ENCODE peak calls at places on chromosomes 6 and 20, in nine cellular contexts. One of them, this sample, is unnamed. For H3K36me3, the result is how much of the 10 kb centered on the place peaks cover.

GRCh38 chr6:10658910-10659696 is 35.3 kb downstream of the C6orf52 start:
- DNase-seq in ovary: no peak
- DNase-seq in uterus: no peak
- DNase-seq in left ventricle myocardium inferior: no peak
- DNase-seq in ascending aorta: no peak
- DNase-seq in IMR-90: no peak
- DNase-seq in pancreas: no peak
- DNase-seq in fibroblast of lung: no peak
- DNase-seq in brain microvascular endothelial cell: no peak
- DNase-seq in this sample: no peak

GRCh38 chr6:105326838-105327745 is 75.8 kb downstream of the PREP start:
- DNase-seq in ovary: no peak
- DNase-seq in uterus: no peak
- DNase-seq in left ventricle myocardium inferior: no peak
- DNase-seq in ascending aorta: no peak
- DNase-seq in IMR-90: peak
- DNase-seq in pancreas: no peak
- DNase-seq in fibroblast of lung: peak
- DNase-seq in brain microvascular endothelial cell: peak
- DNase-seq in this sample: peak

GRCh38 chr6:141552463-141552862 is 580.3 kb upstream of the GJE1 start:
- DNase-seq in ovary: no peak
- DNase-seq in uterus: no peak
- DNase-seq in left ventricle myocardium inferior: no peak
- DNase-seq in ascending aorta: no peak
- DNase-seq in IMR-90: peak
- DNase-seq in pancreas: no peak
- DNase-seq in fibroblast of lung: peak
- DNase-seq in brain microvascular endothelial cell: peak
- DNase-seq in this sample: no peak

GRCh38 chr6:170101281-170102035 is 189.4 kb downstream of the DLL1 start:
- DNase-seq in ovary: peak
- DNase-seq in uterus: no peak
- DNase-seq in left ventricle myocardium inferior: no peak
- DNase-seq in ascending aorta: peak
- DNase-seq in IMR-90: no peak
- DNase-seq in pancreas: peak
- DNase-seq in fibroblast of lung: no peak
- DNase-seq in brain microvascular endothelial cell: no peak
- DNase-seq in this sample: no peak

GRCh38 chr6:93416575-93417420 is 2.6 kb downstream of the EPHA7 start:
- DNase-seq in ovary: peak
- DNase-seq in uterus: no peak
- DNase-seq in left ventricle myocardium inferior: peak
- DNase-seq in ascending aorta: peak
- DNase-seq in IMR-90: no peak
- DNase-seq in pancreas: peak
- DNase-seq in fibroblast of lung: peak
- DNase-seq in brain microvascular endothelial cell: no peak
- DNase-seq in this sample: peak

GRCh38 chr6:157133856-157134255 is 189.5 kb downstream of the TMEM242 start:
- DNase-seq in ovary: no peak
- DNase-seq in uterus: no peak
- DNase-seq in left ventricle myocardium inferior: no peak
- DNase-seq in ascending aorta: no peak
- DNase-seq in IMR-90: peak
- DNase-seq in pancreas: no peak
- DNase-seq in fibroblast of lung: no peak
- DNase-seq in brain microvascular endothelial cell: no peak
- DNase-seq in this sample: no peak

GRCh38 chr20:46981184-46981583 is 86.5 kb downstream of the EYA2 start:
- DNase-seq in ovary: no peak
- DNase-seq in uterus: no peak
- DNase-seq in left ventricle myocardium inferior: no peak
- DNase-seq in ascending aorta: no peak
- DNase-seq in IMR-90: no peak
- DNase-seq in pancreas: no peak
- DNase-seq in fibroblast of lung: no peak
- DNase-seq in brain microvascular endothelial cell: no peak
- DNase-seq in this sample: no peak

GRCh38 chr6:36095497-36096391 is 34.6 kb upstream of the MAPK13 start:
- DNase-seq in ovary: no peak
- DNase-seq in uterus: no peak
- DNase-seq in left ventricle myocardium inferior: no peak
- DNase-seq in ascending aorta: no peak
- DNase-seq in IMR-90: no peak
- DNase-seq in pancreas: no peak
- DNase-seq in fibroblast of lung: no peak
- DNase-seq in brain microvascular endothelial cell: no peak
- DNase-seq in this sample: no peak

GRCh38 chr6:26468829-26469228 is 11.1 kb downstream of the BTN2A1 start:
- DNase-seq in ovary: no peak
- DNase-seq in uterus: no peak
- DNase-seq in left ventricle myocardium inferior: no peak
- DNase-seq in ascending aorta: no peak
- DNase-seq in IMR-90: no peak
- DNase-seq in pancreas: no peak
- DNase-seq in fibroblast of lung: no peak
- DNase-seq in brain microvascular endothelial cell: no peak
- DNase-seq in this sample: no peak

GRCh38 chr20:31842471-31843157 is 2.8 kb downstream of the FOXS1 start:
- DNase-seq in ovary: peak
- DNase-seq in uterus: peak
- DNase-seq in left ventricle myocardium inferior: peak
- DNase-seq in ascending aorta: peak
- DNase-seq in IMR-90: peak
- DNase-seq in pancreas: peak
- DNase-seq in fibroblast of lung: peak
- DNase-seq in brain microvascular endothelial cell: peak
- DNase-seq in this sample: peak

GRCh38 chr6:147299035-147299434 is 94.8 kb downstream of the STXBP5 start:
- DNase-seq in ovary: no peak
- DNase-seq in uterus: no peak
- DNase-seq in left ventricle myocardium inferior: no peak
- DNase-seq in ascending aorta: no peak
- DNase-seq in IMR-90: no peak
- DNase-seq in pancreas: no peak
- DNase-seq in fibroblast of lung: no peak
- DNase-seq in brain microvascular endothelial cell: no peak
- DNase-seq in this sample: no peak

GRCh38 chr6:147298461-147298860 is 94.2 kb downstream of the STXBP5 start:
- DNase-seq in ovary: no peak
- DNase-seq in uterus: no peak
- DNase-seq in left ventricle myocardium inferior: no peak
- DNase-seq in ascending aorta: no peak
- DNase-seq in IMR-90: no peak
- DNase-seq in pancreas: no peak
- DNase-seq in fibroblast of lung: no peak
- DNase-seq in brain microvascular endothelial cell: no peak
- DNase-seq in this sample: no peak

GRCh38 chr6:147297124-147297523 is 92.9 kb downstream of the STXBP5 start:
- DNase-seq in ovary: no peak
- DNase-seq in uterus: no peak
- DNase-seq in left ventricle myocardium inferior: no peak
- DNase-seq in ascending aorta: no peak
- DNase-seq in IMR-90: no peak
- DNase-seq in pancreas: no peak
- DNase-seq in fibroblast of lung: no peak
- DNase-seq in brain microvascular endothelial cell: no peak
- DNase-seq in this sample: no peak

GRCh38 chr6:147301070-147301469 is 96.9 kb downstream of the STXBP5 start:
- DNase-seq in ovary: no peak
- DNase-seq in uterus: no peak
- DNase-seq in left ventricle myocardium inferior: no peak
- DNase-seq in ascending aorta: no peak
- DNase-seq in IMR-90: no peak
- DNase-seq in pancreas: no peak
- DNase-seq in fibroblast of lung: no peak
- DNase-seq in brain microvascular endothelial cell: no peak
- DNase-seq in this sample: no peak

DNA sequence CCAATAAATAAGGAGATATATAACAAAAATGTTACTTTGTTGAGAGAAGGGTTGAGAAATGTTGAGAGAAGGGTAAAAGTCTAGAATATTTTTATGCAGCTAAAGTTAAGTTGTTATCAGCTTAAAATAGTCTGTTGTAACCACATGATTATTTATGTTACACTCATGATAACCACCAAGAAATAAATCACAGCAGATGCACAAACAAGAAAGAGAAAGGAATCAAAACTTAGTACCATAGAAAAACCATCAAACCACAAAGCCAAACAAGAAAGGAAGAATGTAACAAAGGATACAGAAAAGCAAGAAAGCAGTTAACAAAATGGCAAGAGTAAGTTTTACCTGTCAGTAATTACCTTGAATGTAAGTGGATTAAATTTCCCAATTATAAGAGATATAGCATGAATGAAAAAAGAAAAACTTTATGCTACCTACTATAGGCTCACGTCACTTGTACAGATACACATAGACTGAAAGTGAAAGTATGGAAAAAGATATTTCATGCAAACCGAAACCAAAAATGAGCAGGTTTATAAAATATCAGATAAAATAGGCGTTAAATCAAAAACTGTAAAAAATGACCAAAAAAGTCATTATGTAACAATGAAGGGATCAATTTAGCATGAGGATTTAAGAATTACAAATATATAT is 93.6 kb downstream of the STXBP5 start:
- DNase-seq in ovary: no peak
- DNase-seq in uterus: no peak
- DNase-seq in left ventricle myocardium inferior: no peak
- DNase-seq in ascending aorta: no peak
- DNase-seq in IMR-90: peak
- DNase-seq in pancreas: no peak
- DNase-seq in fibroblast of lung: peak
- DNase-seq in brain microvascular endothelial cell: no peak
- DNase-seq in this sample: no peak
- H3K36me3 ChIP-seq in ovary: under half
- H3K36me3 ChIP-seq in uterus: under half
- H3K36me3 ChIP-seq in left ventricle myocardium inferior: under half
- H3K36me3 ChIP-seq in ascending aorta: under half
- H3K36me3 ChIP-seq in IMR-90: under half
- H3K36me3 ChIP-seq in pancreas: under half
- H3K36me3 ChIP-seq in fibroblast of lung: under half
- H3K36me3 ChIP-seq in brain microvascular endothelial cell: under half
- H3K36me3 ChIP-seq in this sample: under half

GRCh38 chr6:160121558-160121957 is at the start of gene SLC22A1:
- DNase-seq in ovary: no peak
- DNase-seq in uterus: no peak
- DNase-seq in left ventricle myocardium inferior: no peak
- DNase-seq in ascending aorta: no peak
- DNase-seq in IMR-90: no peak
- DNase-seq in pancreas: no peak
- DNase-seq in fibroblast of lung: no peak
- DNase-seq in brain microvascular endothelial cell: no peak
- DNase-seq in this sample: no peak
- H3K4me3 ChIP-seq in ovary: no peak
- H3K4me3 ChIP-seq in uterus: no peak
- H3K4me3 ChIP-seq in left ventricle myocardium inferior: no peak
- H3K4me3 ChIP-seq in ascending aorta: no peak
- H3K4me3 ChIP-seq in IMR-90: no peak
- H3K4me3 ChIP-seq in pancreas: no peak
- H3K4me3 ChIP-seq in fibroblast of lung: no peak
- H3K4me3 ChIP-seq in brain microvascular endothelial cell: no peak
- H3K4me3 ChIP-seq in this sample: no peak

DNA sequence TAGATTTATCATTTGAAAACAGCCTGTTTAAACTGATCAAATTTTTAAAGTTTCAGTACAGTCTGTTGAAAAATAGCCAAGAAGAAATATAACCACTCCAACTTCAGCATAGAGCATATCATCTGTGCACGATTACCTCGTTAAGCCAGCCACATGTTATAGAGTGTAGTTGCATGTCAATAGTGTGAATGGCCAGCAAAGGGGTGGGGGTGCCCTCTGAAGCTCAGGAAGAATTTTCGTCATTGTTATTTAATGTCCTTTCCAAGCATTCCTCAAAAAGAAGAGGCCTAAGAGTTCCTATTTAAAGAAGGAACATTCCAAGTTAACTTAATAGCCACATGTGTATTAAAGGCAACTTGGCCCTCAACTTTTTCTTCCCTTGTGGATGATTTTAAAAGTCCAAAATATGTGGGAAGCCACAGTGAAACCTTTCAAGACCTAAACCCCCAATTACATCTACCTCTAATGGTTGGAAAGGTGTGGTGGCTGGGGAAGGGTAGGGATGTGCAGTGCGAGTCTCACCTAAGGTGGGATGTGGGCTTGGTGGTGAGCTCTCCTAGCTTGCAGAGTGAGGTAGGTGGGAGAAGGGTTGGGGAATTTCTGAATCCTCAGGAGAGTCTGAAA is 1.8 kb upstream of the CCN2 start:
- DNase-seq in ovary: no peak
- DNase-seq in uterus: no peak
- DNase-seq in left ventricle myocardium inferior: no peak
- DNase-seq in ascending aorta: no peak
- DNase-seq in IMR-90: no peak
- DNase-seq in pancreas: no peak
- DNase-seq in fibroblast of lung: no peak
- DNase-seq in brain microvascular endothelial cell: no peak
- DNase-seq in this sample: no peak
- H3K27ac ChIP-seq in ovary: no peak
- H3K27ac ChIP-seq in uterus: peak
- H3K27ac ChIP-seq in left ventricle myocardium inferior: no peak
- H3K27ac ChIP-seq in ascending aorta: peak
- H3K27ac ChIP-seq in IMR-90: peak
- H3K27ac ChIP-seq in pancreas: no peak
- H3K27ac ChIP-seq in fibroblast of lung: no peak
- H3K27ac ChIP-seq in brain microvascular endothelial cell: peak
- H3K27ac ChIP-seq in this sample: no peak

GRCh38 chr6:33279257-33279695 is 2.4 kb downstream of the B3GALT4 start:
- DNase-seq in ovary: no peak
- DNase-seq in uterus: no peak
- DNase-seq in left ventricle myocardium inferior: no peak
- DNase-seq in ascending aorta: no peak
- DNase-seq in IMR-90: no peak
- DNase-seq in pancreas: peak
- DNase-seq in fibroblast of lung: no peak
- DNase-seq in brain microvascular endothelial cell: no peak
- DNase-seq in this sample: no peak

GRCh38 chr6:33277663-33278391 is 904 bp downstream of the B3GALT4 start:
- DNase-seq in ovary: no peak
- DNase-seq in uterus: no peak
- DNase-seq in left ventricle myocardium inferior: no peak
- DNase-seq in ascending aorta: no peak
- DNase-seq in IMR-90: no peak
- DNase-seq in pancreas: peak
- DNase-seq in fibroblast of lung: peak
- DNase-seq in brain microvascular endothelial cell: no peak
- DNase-seq in this sample: no peak

GRCh38 chr6:33279971-33280511 is 3.1 kb downstream of the B3GALT4 start:
- DNase-seq in ovary: no peak
- DNase-seq in uterus: no peak
- DNase-seq in left ventricle myocardium inferior: no peak
- DNase-seq in ascending aorta: no peak
- DNase-seq in IMR-90: peak
- DNase-seq in pancreas: no peak
- DNase-seq in fibroblast of lung: peak
- DNase-seq in brain microvascular endothelial cell: peak
- DNase-seq in this sample: no peak

GRCh38 chr6:33278392-33278741 is 1.4 kb downstream of the B3GALT4 start:
- DNase-seq in ovary: no peak
- DNase-seq in uterus: no peak
- DNase-seq in left ventricle myocardium inferior: no peak
- DNase-seq in ascending aorta: no peak
- DNase-seq in IMR-90: no peak
- DNase-seq in pancreas: no peak
- DNase-seq in fibroblast of lung: no peak
- DNase-seq in brain microvascular endothelial cell: no peak
- DNase-seq in this sample: no peak

GRCh38 chr6:33278810-33279209 is 1.9 kb downstream of the B3GALT4 start:
- DNase-seq in ovary: no peak
- DNase-seq in uterus: no peak
- DNase-seq in left ventricle myocardium inferior: no peak
- DNase-seq in ascending aorta: no peak
- DNase-seq in IMR-90: no peak
- DNase-seq in pancreas: no peak
- DNase-seq in fibroblast of lung: no peak
- DNase-seq in brain microvascular endothelial cell: no peak
- DNase-seq in this sample: no peak
- H3K36me3 ChIP-seq in ovary: under half
- H3K36me3 ChIP-seq in uterus: under half
- H3K36me3 ChIP-seq in left ventricle myocardium inferior: half or more
- H3K36me3 ChIP-seq in ascending aorta: under half
- H3K36me3 ChIP-seq in IMR-90: half or more
- H3K36me3 ChIP-seq in pancreas: under half
- H3K36me3 ChIP-seq in fibroblast of lung: under half
- H3K36me3 ChIP-seq in brain microvascular endothelial cell: half or more
- H3K36me3 ChIP-seq in this sample: under half